ENCODE peak calls at places on chromosomes 16 and 17, in seven cellular contexts. K is ascending aorta, D is neural progenitor cell, V is fibroblast of lung, N is left ventricle myocardium inferior, O is AG04450, L is RWPE1. P is an unnamed sample.

GRCh38 chr16:81451753-81452680 is 7.4 kb downstream of the CMIP start:
- DNase-seq in K (peak), O (no peak), D (no peak), L (no peak), N (no peak), V (no peak), P (peak)

GRCh38 chr17:77645441-77646430 is 312.8 kb upstream of the TNRC6C start:
- DNase-seq in O (no peak), D (peak), V (peak), K (no peak), L (no peak), N (no peak), P (no peak)

GRCh38 chr17:62718420-62718819 is 89.7 kb downstream of the MARCHF10 start:
- DNase-seq in K (no peak), N (no peak), D (no peak), L (no peak), O (no peak), V (peak), P (no peak)

GRCh38 chr17:68200689-68201424 is 47.0 kb upstream of the AMZ2 start:
- DNase-seq in V (peak), K (peak), D (peak), N (peak), L (peak), O (peak), P (peak)

GRCh38 chr16:72422308-72422897 is 250.4 kb upstream of the PMFBP1 start:
- DNase-seq in O (no peak), V (no peak), K (no peak), D (no peak), L (no peak), N (no peak), P (no peak)

GRCh38 chr17:45013021-45013997 is 38.1 kb downstream of the DCAKD start:
- DNase-seq in K (no peak), D (peak), V (no peak), N (peak), L (no peak), O (no peak), P (no peak)

GRCh38 chr16:50538411-50539052 is 9.7 kb upstream of the NKD1 start:
- DNase-seq in L (peak), D (no peak), V (no peak), K (peak), O (no peak), N (no peak), P (no peak)

GRCh38 chr17:17414316-17414937 is 62.4 kb upstream of the MED9 start:
- DNase-seq in K (no peak), N (no peak), D (no peak), O (no peak), L (no peak), V (peak), P (no peak)

GRCh38 chr17:12928736-12929135 is 89.1 kb downstream of the ELAC2 start:
- DNase-seq in K (no peak), D (peak), O (no peak), V (peak), N (no peak), L (no peak), P (no peak)

GRCh38 chr17:63124958-63125357 is 158.9 kb downstream of the TANC2 start:
- DNase-seq in K (no peak), D (no peak), O (no peak), N (no peak), V (no peak), L (no peak), P (no peak)

GRCh38 chr17:30229012-30229411 is 6.5 kb downstream of the SLC6A4 start:
- DNase-seq in V (no peak), D (no peak), O (no peak), N (no peak), K (peak), L (no peak), P (no peak)

GRCh38 chr17:79831367-79832210 is 7.7 kb downstream of the CBX4 start:
- DNase-seq in D (peak), V (no peak), L (no peak), O (no peak), K (no peak), N (peak), P (peak)

GRCh38 chr16:84356591-84357116 is 11.7 kb upstream of the ATP2C2 start:
- DNase-seq in D (peak), N (no peak), O (no peak), K (no peak), V (peak), L (peak), P (no peak)

GRCh38 chr16:86791287-86792074 is 213.1 kb downstream of the FOXL1 start:
- DNase-seq in D (peak), L (no peak), N (no peak), K (no peak), O (no peak), V (no peak), P (no peak)

GRCh38 chr17:43552229-43552837 is 6.2 kb upstream of the ETV4 start:
- DNase-seq in L (no peak), K (no peak), O (no peak), V (no peak), D (no peak), N (no peak), P (no peak)

GRCh38 chr17:59378621-59379194 is 47.3 kb downstream of the YPEL2 start:
- DNase-seq in L (no peak), V (peak), O (peak), N (no peak), D (no peak), K (peak), P (no peak)

GRCh38 chr17:82923366-82924113 is 83.7 kb upstream of the ZNF750 start:
- DNase-seq in K (no peak), V (no peak), L (no peak), O (no peak), N (peak), D (no peak), P (peak)

GRCh38 chr17:61635913-61636432 is 45.0 kb upstream of the NACA2 start:
- DNase-seq in L (peak), K (no peak), D (peak), V (peak), O (peak), N (no peak), P (no peak)

GRCh38 chr16:11354733-11355574 is 9.7 kb downstream of the RMI2 start:
- DNase-seq in N (no peak), O (peak), K (no peak), L (no peak), D (no peak), V (peak), P (peak)

GRCh38 chr17:2695243-2695960 is 16.2 kb downstream of the CLUH start:
- DNase-seq in O (no peak), V (no peak), L (no peak), N (no peak), D (no peak), K (peak), P (peak)

GRCh38 chr17:9195346-9195870 is 174.1 kb downstream of the NTN1 start:
- DNase-seq in O (no peak), L (no peak), D (peak), N (no peak), V (no peak), K (no peak), P (no peak)

GRCh38 chr16:22250522-22250921 is 44.4 kb downstream of the EEF2K start:
- DNase-seq in D (no peak), O (no peak), N (no peak), V (peak), K (no peak), L (no peak), P (no peak)

GRCh38 chr16:22255335-22255734 is 41.9 kb upstream of the POLR3E start:
- DNase-seq in V (no peak), O (no peak), L (no peak), K (no peak), D (no peak), N (no peak), P (no peak)

GRCh38 chr16:22253272-22253671 is 43.9 kb upstream of the POLR3E start:
- DNase-seq in V (no peak), L (no peak), D (no peak), N (no peak), O (no peak), K (no peak), P (no peak)

GRCh38 chr16:22257440-22257839 is 39.8 kb upstream of the POLR3E start:
- DNase-seq in N (no peak), L (no peak), D (no peak), K (no peak), O (no peak), V (no peak), P (no peak)

DNA sequence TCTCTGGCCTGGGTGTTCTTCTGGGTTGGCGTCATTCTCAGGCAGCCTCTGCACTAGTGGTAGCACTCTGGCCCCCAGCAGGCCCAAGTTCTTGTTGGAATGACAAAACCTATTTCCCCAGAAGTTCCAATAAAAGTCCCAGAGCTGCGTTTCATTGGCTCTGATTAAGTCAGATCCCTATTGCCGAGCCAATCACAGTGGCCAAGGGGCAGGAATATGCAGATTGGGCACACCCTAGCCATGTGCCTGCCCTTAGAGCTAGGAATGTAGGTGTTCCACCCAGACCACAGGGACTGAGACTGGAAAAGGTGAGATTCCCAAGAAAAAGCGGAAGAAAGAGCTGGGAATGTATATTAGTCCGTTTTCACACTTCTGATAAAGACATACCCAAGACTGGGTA is 44.9 kb upstream of the POLR3E start:
- DNase-seq in D (no peak), K (no peak), O (no peak), V (no peak), L (peak), N (no peak), P (no peak)
- TF ChIP-seq CTCF in D (no peak), K (no peak), O (no peak), V (no peak), L (no peak), N (no peak), P (no peak)

GRCh38 chr16:1532771-1533170 is 695 bp upstream of the TMEM204 start:
- DNase-seq in N (no peak), V (no peak), L (no peak), O (no peak), D (no peak), K (no peak), P (no peak)
- TF ChIP-seq CTCF in N (no peak), V (no peak), L (no peak), O (no peak), D (no peak), K (no peak), P (no peak)

GRCh38 chr17:31858647-31859486 is at the start of gene COPRS:
- DNase-seq in L (peak), N (peak), K (peak), D (peak), O (peak), V (peak), P (peak)
- TF ChIP-seq CTCF in L (no peak), N (peak), K (no peak), D (no peak), O (peak), V (no peak), P (no peak)

DNA sequence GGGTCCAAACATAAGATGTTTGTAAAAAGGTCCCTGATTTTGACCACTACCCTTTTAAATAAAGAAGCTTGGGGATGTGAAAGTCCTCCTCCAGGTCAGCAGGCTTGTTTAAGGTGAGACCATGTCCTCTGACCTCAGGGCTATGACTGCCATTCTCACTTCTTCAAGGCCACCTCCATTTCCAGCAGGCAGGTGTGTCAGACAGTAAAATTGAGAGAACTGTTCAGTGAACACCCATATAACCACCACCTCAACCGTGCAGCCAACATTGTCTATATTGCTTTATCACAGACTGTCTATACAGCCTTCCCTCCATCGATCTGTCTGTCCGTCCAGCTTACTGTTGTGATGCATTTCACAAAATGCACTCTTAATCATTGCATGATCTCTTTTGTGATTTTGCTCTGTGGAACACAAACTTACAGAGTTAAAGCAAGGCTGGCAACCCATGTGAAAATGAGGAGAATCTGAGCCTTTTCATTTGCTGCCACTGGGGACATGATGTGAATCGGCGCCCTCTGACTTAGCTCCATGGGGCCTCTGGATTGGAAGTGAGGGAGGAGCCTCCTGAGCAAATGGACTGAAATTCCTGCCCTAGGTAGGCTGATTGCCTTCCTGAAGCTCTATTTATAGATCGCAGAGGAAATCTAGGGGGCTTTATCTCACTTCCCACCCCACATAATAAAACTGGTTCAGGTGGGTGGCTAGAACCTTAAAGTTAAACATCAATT is 53.8 kb downstream of the ZNRF1 start:
- DNase-seq in L (no peak), N (no peak), V (no peak), D (peak), K (no peak), O (no peak), P (no peak)
- TF ChIP-seq CTCF in L (no peak), N (no peak), V (no peak), D (no peak), K (no peak), O (no peak), P (no peak)